ENCODE peak calls at places on chromosomes 11 and 22, in seven cellular contexts. One of them, this sample, is unnamed.

GRCh38 chr11:126601550-126602215 is 246.2 kb downstream of the ST3GAL4 start:
- DNase-seq in coronary artery: no peak
- DNase-seq in choroid plexus epithelial cell: no peak
- DNase-seq in neural crest cell: peak
- DNase-seq in body of pancreas: no peak
- DNase-seq in nephron progenitor cell: peak
- DNase-seq in fibroblast of pulmonary artery: no peak
- DNase-seq in this sample: no peak

GRCh38 chr11:69102732-69103615 is 52.8 kb upstream of the SMIM38 start:
- DNase-seq in nephron progenitor cell: no peak
- DNase-seq in body of pancreas: no peak
- DNase-seq in fibroblast of pulmonary artery: no peak
- DNase-seq in coronary artery: no peak
- DNase-seq in neural crest cell: no peak
- DNase-seq in choroid plexus epithelial cell: peak
- DNase-seq in this sample: no peak

GRCh38 chr11:76977791-76978190 is 56.4 kb upstream of the B3GNT6 start:
- DNase-seq in nephron progenitor cell: no peak
- DNase-seq in fibroblast of pulmonary artery: no peak
- DNase-seq in body of pancreas: no peak
- DNase-seq in choroid plexus epithelial cell: no peak
- DNase-seq in neural crest cell: no peak
- DNase-seq in coronary artery: no peak
- DNase-seq in this sample: no peak

GRCh38 chr11:110148775-110149744 is 55.9 kb downstream of the ZC3H12C start:
- DNase-seq in choroid plexus epithelial cell: peak
- DNase-seq in fibroblast of pulmonary artery: peak
- DNase-seq in body of pancreas: no peak
- DNase-seq in neural crest cell: no peak
- DNase-seq in coronary artery: no peak
- DNase-seq in nephron progenitor cell: no peak
- DNase-seq in this sample: no peak

GRCh38 chr11:8871283-8871775 is 39.7 kb upstream of the AKIP1 start:
- DNase-seq in fibroblast of pulmonary artery: peak
- DNase-seq in neural crest cell: peak
- DNase-seq in choroid plexus epithelial cell: peak
- DNase-seq in nephron progenitor cell: peak
- DNase-seq in coronary artery: peak
- DNase-seq in body of pancreas: peak
- DNase-seq in this sample: no peak

GRCh38 chr11:125410091-125410490 is 86.0 kb downstream of the FEZ1 start:
- DNase-seq in fibroblast of pulmonary artery: no peak
- DNase-seq in choroid plexus epithelial cell: peak
- DNase-seq in coronary artery: no peak
- DNase-seq in body of pancreas: no peak
- DNase-seq in nephron progenitor cell: peak
- DNase-seq in neural crest cell: peak
- DNase-seq in this sample: no peak

GRCh38 chr22:46721716-46722115 is 16.3 kb downstream of the CERK start:
- DNase-seq in choroid plexus epithelial cell: no peak
- DNase-seq in fibroblast of pulmonary artery: no peak
- DNase-seq in body of pancreas: no peak
- DNase-seq in coronary artery: no peak
- DNase-seq in nephron progenitor cell: no peak
- DNase-seq in neural crest cell: no peak
- DNase-seq in this sample: no peak

GRCh38 chr11:544817-545166 is 7.5 kb downstream of the LRRC56 start:
- DNase-seq in body of pancreas: no peak
- DNase-seq in neural crest cell: no peak
- DNase-seq in coronary artery: no peak
- DNase-seq in fibroblast of pulmonary artery: no peak
- DNase-seq in choroid plexus epithelial cell: no peak
- DNase-seq in nephron progenitor cell: no peak
- DNase-seq in this sample: no peak

GRCh38 chr22:42179616-42180015 is 49.0 kb upstream of the CYP2D6 start:
- DNase-seq in fibroblast of pulmonary artery: peak
- DNase-seq in neural crest cell: no peak
- DNase-seq in nephron progenitor cell: no peak
- DNase-seq in choroid plexus epithelial cell: peak
- DNase-seq in coronary artery: no peak
- DNase-seq in body of pancreas: no peak
- DNase-seq in this sample: no peak

GRCh38 chr22:37996515-37997246 is 12.3 kb upstream of the SOX10 start:
- DNase-seq in coronary artery: no peak
- DNase-seq in nephron progenitor cell: no peak
- DNase-seq in body of pancreas: no peak
- DNase-seq in neural crest cell: no peak
- DNase-seq in fibroblast of pulmonary artery: no peak
- DNase-seq in choroid plexus epithelial cell: no peak
- DNase-seq in this sample: no peak

GRCh38 chr11:31640611-31641010 is 131.0 kb downstream of the ELP4 start:
- DNase-seq in choroid plexus epithelial cell: no peak
- DNase-seq in body of pancreas: peak
- DNase-seq in fibroblast of pulmonary artery: no peak
- DNase-seq in coronary artery: no peak
- DNase-seq in nephron progenitor cell: no peak
- DNase-seq in neural crest cell: no peak
- DNase-seq in this sample: no peak

GRCh38 chr22:20213833-20214708 is 54.0 kb downstream of the RTN4R start:
- DNase-seq in nephron progenitor cell: no peak
- DNase-seq in neural crest cell: no peak
- DNase-seq in body of pancreas: no peak
- DNase-seq in choroid plexus epithelial cell: no peak
- DNase-seq in coronary artery: no peak
- DNase-seq in fibroblast of pulmonary artery: no peak
- DNase-seq in this sample: no peak

GRCh38 chr11:75351541-75352416 is at the start of gene ARRB1:
- DNase-seq in coronary artery: peak
- DNase-seq in fibroblast of pulmonary artery: peak
- DNase-seq in choroid plexus epithelial cell: peak
- DNase-seq in body of pancreas: peak
- DNase-seq in nephron progenitor cell: peak
- DNase-seq in neural crest cell: peak
- DNase-seq in this sample: peak

GRCh38 chr11:11577246-11577855 is 44.5 kb downstream of the GALNT18 start:
- DNase-seq in nephron progenitor cell: no peak
- DNase-seq in coronary artery: peak
- DNase-seq in body of pancreas: no peak
- DNase-seq in fibroblast of pulmonary artery: peak
- DNase-seq in choroid plexus epithelial cell: peak
- DNase-seq in neural crest cell: no peak
- DNase-seq in this sample: no peak

GRCh38 chr22:37187891-37188761 is at the start of gene C1QTNF6:
- DNase-seq in coronary artery: no peak
- DNase-seq in fibroblast of pulmonary artery: peak
- DNase-seq in body of pancreas: no peak
- DNase-seq in nephron progenitor cell: peak
- DNase-seq in neural crest cell: peak
- DNase-seq in choroid plexus epithelial cell: no peak
- DNase-seq in this sample: no peak

GRCh38 chr22:31344369-31345330 is 1.5 kb downstream of the PATZ1 start:
- DNase-seq in choroid plexus epithelial cell: peak
- DNase-seq in coronary artery: no peak
- DNase-seq in nephron progenitor cell: peak
- DNase-seq in neural crest cell: no peak
- DNase-seq in fibroblast of pulmonary artery: peak
- DNase-seq in body of pancreas: peak
- DNase-seq in this sample: no peak

GRCh38 chr11:105315287-105315686 is 175.7 kb upstream of the CARD18 start:
- DNase-seq in fibroblast of pulmonary artery: no peak
- DNase-seq in nephron progenitor cell: no peak
- DNase-seq in body of pancreas: no peak
- DNase-seq in choroid plexus epithelial cell: peak
- DNase-seq in neural crest cell: no peak
- DNase-seq in coronary artery: no peak
- DNase-seq in this sample: no peak
- TF ChIP-seq CTCF in fibroblast of pulmonary artery: no peak
- TF ChIP-seq CTCF in nephron progenitor cell: no peak
- TF ChIP-seq CTCF in body of pancreas: no peak
- TF ChIP-seq CTCF in choroid plexus epithelial cell: peak
- TF ChIP-seq CTCF in neural crest cell: no peak
- TF ChIP-seq CTCF in coronary artery: no peak
- TF ChIP-seq CTCF in this sample: no peak

DNA sequence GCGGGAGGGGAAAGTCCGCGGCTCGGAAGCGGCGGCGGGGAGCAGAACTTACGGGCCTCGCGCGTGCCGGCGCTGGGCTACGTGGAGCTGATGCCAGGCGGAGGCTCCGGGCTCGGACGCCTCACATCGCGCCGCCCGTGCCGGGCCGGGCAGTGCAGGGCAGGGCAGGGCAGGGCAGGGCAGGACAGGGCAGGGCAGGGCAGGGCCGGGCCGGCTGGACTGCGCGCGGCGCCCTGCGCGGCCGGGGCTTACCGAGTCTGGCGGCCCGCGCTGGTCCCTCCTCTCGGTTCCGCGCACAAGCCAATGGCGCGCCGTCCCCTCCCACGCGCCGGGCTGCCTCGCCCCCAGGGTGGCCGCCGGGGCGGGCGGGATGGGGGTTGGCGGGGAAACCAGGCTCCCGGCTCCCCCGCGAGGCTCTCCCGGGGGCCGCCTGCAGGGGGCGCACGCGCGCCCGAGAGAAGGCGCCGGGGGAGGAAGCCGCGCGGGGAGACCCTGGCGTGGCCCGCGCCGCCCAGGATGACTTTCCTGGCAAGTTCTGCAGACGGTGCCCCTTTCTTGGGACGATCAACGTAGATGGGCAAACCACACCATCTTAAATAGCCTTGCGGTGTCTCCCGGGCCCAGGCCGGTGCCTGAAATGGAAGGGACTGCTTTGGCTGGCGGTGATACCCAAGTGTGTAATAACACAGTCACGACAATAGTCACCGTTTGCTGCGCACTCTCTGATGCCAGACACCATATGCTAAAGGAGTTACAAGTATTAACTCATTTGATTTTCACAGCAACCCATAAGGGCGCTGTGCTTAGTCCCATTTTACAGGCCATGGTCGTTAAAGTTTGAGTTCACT is at the start of gene TP53I11:
- DNase-seq in coronary artery: no peak
- DNase-seq in body of pancreas: peak
- DNase-seq in neural crest cell: peak
- DNase-seq in nephron progenitor cell: peak
- DNase-seq in fibroblast of pulmonary artery: peak
- DNase-seq in choroid plexus epithelial cell: peak
- DNase-seq in this sample: peak
- TF ChIP-seq CTCF in coronary artery: peak
- TF ChIP-seq CTCF in body of pancreas: peak
- TF ChIP-seq CTCF in neural crest cell: peak
- TF ChIP-seq CTCF in nephron progenitor cell: peak
- TF ChIP-seq CTCF in fibroblast of pulmonary artery: peak
- TF ChIP-seq CTCF in choroid plexus epithelial cell: peak
- TF ChIP-seq CTCF in this sample: peak

GRCh38 chr11:45083544-45084087 is 62.8 kb upstream of the PRDM11 start:
- DNase-seq in body of pancreas: no peak
- DNase-seq in fibroblast of pulmonary artery: no peak
- DNase-seq in coronary artery: no peak
- DNase-seq in nephron progenitor cell: no peak
- DNase-seq in neural crest cell: no peak
- DNase-seq in choroid plexus epithelial cell: no peak
- DNase-seq in this sample: no peak
- TF ChIP-seq CTCF in body of pancreas: no peak
- TF ChIP-seq CTCF in fibroblast of pulmonary artery: peak
- TF ChIP-seq CTCF in coronary artery: no peak
- TF ChIP-seq CTCF in nephron progenitor cell: peak
- TF ChIP-seq CTCF in neural crest cell: peak
- TF ChIP-seq CTCF in choroid plexus epithelial cell: peak
- TF ChIP-seq CTCF in this sample: peak

GRCh38 chr11:64799925-64800632 is 2.9 kb downstream of the MAP4K2 start:
- DNase-seq in coronary artery: no peak
- DNase-seq in fibroblast of pulmonary artery: peak
- DNase-seq in choroid plexus epithelial cell: no peak
- DNase-seq in body of pancreas: no peak
- DNase-seq in nephron progenitor cell: no peak
- DNase-seq in neural crest cell: no peak
- DNase-seq in this sample: no peak

GRCh38 chr11:64803163-64803845 is at the start of gene MAP4K2:
- DNase-seq in body of pancreas: peak
- DNase-seq in coronary artery: peak
- DNase-seq in fibroblast of pulmonary artery: peak
- DNase-seq in choroid plexus epithelial cell: peak
- DNase-seq in nephron progenitor cell: peak
- DNase-seq in neural crest cell: peak
- DNase-seq in this sample: peak

GRCh38 chr11:64800633-64801464 is 2.2 kb downstream of the MAP4K2 start:
- DNase-seq in body of pancreas: no peak
- DNase-seq in nephron progenitor cell: no peak
- DNase-seq in choroid plexus epithelial cell: no peak
- DNase-seq in fibroblast of pulmonary artery: no peak
- DNase-seq in coronary artery: no peak
- DNase-seq in neural crest cell: no peak
- DNase-seq in this sample: no peak

GRCh38 chr11:64802370-64803162 is 448 bp downstream of the MAP4K2 start:
- DNase-seq in neural crest cell: no peak
- DNase-seq in coronary artery: no peak
- DNase-seq in fibroblast of pulmonary artery: no peak
- DNase-seq in body of pancreas: no peak
- DNase-seq in nephron progenitor cell: no peak
- DNase-seq in choroid plexus epithelial cell: no peak
- DNase-seq in this sample: no peak

DNA sequence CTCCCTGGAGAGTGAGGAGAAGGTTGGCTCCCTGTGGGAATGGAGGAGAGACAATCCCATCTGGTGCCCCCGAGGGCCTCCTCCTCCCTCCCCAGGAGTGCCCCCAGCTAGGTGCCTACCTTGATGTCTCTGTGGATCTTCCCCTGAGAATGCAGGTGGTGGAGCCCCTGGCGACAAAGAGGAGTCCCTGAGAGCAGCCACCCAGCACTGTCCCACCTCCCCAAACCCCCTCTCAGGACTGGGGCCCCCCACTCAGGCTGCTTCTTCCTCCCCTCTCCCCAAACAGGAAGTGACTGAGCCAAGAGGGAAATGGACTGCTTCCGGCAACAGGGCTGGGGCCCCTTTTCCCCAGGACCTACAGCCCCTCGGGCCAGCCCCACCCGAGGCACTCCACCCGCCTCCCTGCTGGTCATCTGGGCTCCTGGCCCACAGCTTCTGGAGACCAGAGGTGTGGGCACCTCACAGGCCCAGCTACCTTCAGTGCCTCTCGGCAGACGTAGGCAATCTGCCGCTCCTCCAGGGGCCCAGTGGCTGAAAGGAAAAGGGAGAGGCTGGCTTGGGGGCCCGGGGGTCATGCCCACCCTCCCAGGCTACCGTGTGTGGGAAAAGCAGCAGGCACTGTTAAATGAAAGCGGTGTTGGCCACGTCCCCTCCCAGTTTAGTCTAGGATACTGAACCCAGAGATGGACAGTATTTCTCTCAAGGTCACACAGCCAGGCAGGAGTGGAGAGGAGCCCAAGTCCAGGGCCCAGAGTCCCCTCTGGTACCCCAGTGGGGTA is 1.2 kb downstream of the MAP4K2 start:
- DNase-seq in choroid plexus epithelial cell: no peak
- DNase-seq in nephron progenitor cell: no peak
- DNase-seq in neural crest cell: no peak
- DNase-seq in fibroblast of pulmonary artery: no peak
- DNase-seq in body of pancreas: no peak
- DNase-seq in coronary artery: no peak
- DNase-seq in this sample: no peak
- TF ChIP-seq CTCF in choroid plexus epithelial cell: no peak
- TF ChIP-seq CTCF in nephron progenitor cell: no peak
- TF ChIP-seq CTCF in neural crest cell: no peak
- TF ChIP-seq CTCF in fibroblast of pulmonary artery: no peak
- TF ChIP-seq CTCF in body of pancreas: no peak
- TF ChIP-seq CTCF in coronary artery: no peak
- TF ChIP-seq CTCF in this sample: no peak

This sample was measured in progenitor cell of endocrine pancreas.